ENCODE peak calls at places on chromosomes 2 and 18, in seven cellular contexts. H is GM23338, X is HCT116, P is hepatocyte, E is OCI-LY7, G is GM23248, W is PC-3. C is an unnamed sample.

GRCh38 chr2:97732436-97733340 is 19.3 kb downstream of the ZAP70 start:
- DNase-seq in H (no peak), X (no peak), P (no peak), E (no peak), G (no peak), W (no peak), C (no peak)

GRCh38 chr2:99607454-99607853 is 117.6 kb upstream of the REV1 start:
- DNase-seq in H (no peak), X (no peak), P (no peak), E (no peak), G (no peak), W (no peak), C (no peak)

GRCh38 chr18:67695684-67696083 is 179.2 kb upstream of the DSEL start:
- DNase-seq in H (no peak), X (no peak), P (no peak), E (no peak), G (no peak), W (no peak), C (no peak)

GRCh38 chr2:207073791-207074678 is 91.7 kb downstream of the KLF7 start:
- DNase-seq in H (peak; percentile 47), X (no peak), P (no peak), E (no peak), G (peak; percentile 20), W (peak; percentile 13), C (peak; percentile 42)

GRCh38 chr2:74179063-74179865 is 585 bp upstream of the MOB1A start:
- DNase-seq in H (no peak), X (no peak), P (peak; percentile 21), E (peak; percentile 86), G (no peak), W (no peak), C (no peak)

GRCh38 chr2:36964496-36965058 is 1.8 kb downstream of the STRN start:
- DNase-seq in H (no peak), X (no peak), P (no peak), E (no peak), G (peak; percentile 9), W (no peak), C (peak; percentile 41)

GRCh38 chr2:69559696-69560482 is 83.7 kb downstream of the AAK1 start:
- DNase-seq in H (peak; percentile 94), X (peak; percentile 66), P (peak; percentile 72), E (peak; percentile 56), G (peak; percentile 76), W (peak; percentile 80), C (peak; percentile 79)

GRCh38 chr2:108987111-108987510 is 1.9 kb downstream of the EDAR start:
- DNase-seq in H (no peak), X (no peak), P (no peak), E (no peak), G (no peak), W (no peak), C (no peak)

GRCh38 chr2:174868916-174869315 is 104.6 kb upstream of the CHRNA1 start:
- DNase-seq in H (no peak), X (no peak), P (peak; percentile 33), E (no peak), G (no peak), W (no peak), C (no peak)

GRCh38 chr18:26902296-26902695 is 36.8 kb upstream of the AQP4 start:
- DNase-seq in H (no peak), X (no peak), P (no peak), E (no peak), G (no peak), W (no peak), C (no peak)

GRCh38 chr18:2994603-2995432 is 18.1 kb downstream of the LPIN2 start:
- DNase-seq in H (peak; percentile 51), X (no peak), P (no peak), E (peak; percentile 69), G (no peak), W (no peak), C (peak; percentile 45)

GRCh38 chr18:68024716-68025115 is 508.2 kb upstream of the DSEL start:
- DNase-seq in H (no peak), X (no peak), P (no peak), E (no peak), G (peak; percentile 44), W (no peak), C (no peak)

GRCh38 chr2:86566158-86566827 is 3.0 kb upstream of the CHMP3 start:
- DNase-seq in H (no peak), X (no peak), P (no peak), E (no peak), G (peak; percentile 33), W (no peak), C (no peak)

GRCh38 chr2:5913729-5914390 is 221.7 kb downstream of the SOX11 start:
- DNase-seq in H (peak; percentile 57), X (no peak), P (no peak), E (no peak), G (no peak), W (no peak), C (no peak)

GRCh38 chr2:151760139-151760650 is 25.9 kb upstream of the NEB start:
- DNase-seq in H (peak; percentile 11), X (no peak), P (peak; percentile 15), E (no peak), G (peak; percentile 7), W (no peak), C (no peak)

GRCh38 chr18:6928359-6928758 is 189.2 kb downstream of the LAMA1 start:
- DNase-seq in H (no peak), X (no peak), P (no peak), E (no peak), G (no peak), W (no peak), C (peak; percentile 15)

GRCh38 chr2:15675456-15676195 is 84.0 kb downstream of the DDX1 start:
- DNase-seq in H (no peak), X (no peak), P (peak; percentile 34), E (no peak), G (peak; percentile 16), W (peak; percentile 2), C (no peak)

GRCh38 chr2:60530660-60531276 is 22.7 kb downstream of the BCL11A start:
- DNase-seq in H (peak; percentile 47), X (no peak), P (peak; percentile 95), E (peak; percentile 45), G (no peak), W (peak; percentile 34), C (no peak)

GRCh38 chr2:229553091-229553490 is 161.3 kb downstream of the DNER start:
- DNase-seq in H (no peak), X (no peak), P (no peak), E (no peak), G (peak; percentile 25), W (peak; percentile 4), C (no peak)

DNA sequence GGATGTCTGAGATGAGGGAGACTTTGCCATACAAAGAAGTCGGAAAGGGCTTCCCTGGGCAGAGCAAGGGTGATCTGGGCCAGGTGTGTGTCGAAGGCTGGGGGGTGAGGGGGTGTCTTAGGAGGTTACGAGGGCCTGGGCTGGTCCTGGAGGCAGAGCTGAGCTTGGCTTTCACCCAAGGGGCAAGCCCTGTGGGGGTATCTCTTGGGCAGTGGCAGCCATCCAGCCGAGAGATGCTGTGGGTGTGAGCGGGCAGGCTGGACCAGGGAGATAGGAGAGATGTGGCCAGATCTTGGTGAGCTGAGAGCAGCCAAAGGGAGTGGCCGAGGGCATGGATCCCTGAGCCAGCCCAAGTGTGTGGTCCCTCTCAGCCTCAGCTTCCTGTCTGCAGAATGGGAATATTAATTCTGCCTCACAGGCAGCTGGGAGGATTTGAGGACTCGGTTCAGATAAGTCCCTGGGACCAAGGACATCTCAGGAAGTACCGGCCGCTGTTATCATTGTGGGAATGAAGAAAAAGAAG is 33.0 kb downstream of the MAL start:
- DNase-seq in H (no peak), X (no peak), P (peak; percentile 2), E (no peak), G (no peak), W (no peak), C (no peak)
- H3K9me2 ChIP-seq in H (no peaks in the 10 kb centered on the region), X (no peaks in the 10 kb centered on the region), P (no peaks in the 10 kb centered on the region), E (no peaks in the 10 kb centered on the region), G (no peaks in the 10 kb centered on the region), W (no peaks in the 10 kb centered on the region), C (no peaks in the 10 kb centered on the region)

GRCh38 chr2:9653485-9654271 is 22.9 kb upstream of the YWHAQ start:
- DNase-seq in H (no peak), X (no peak), P (no peak), E (no peak), G (no peak), W (no peak), C (no peak)
- H3K4me2 ChIP-seq in H (no peak overlapping the region), X (no peak overlapping the region), P (no peak overlapping the region), E (no peak overlapping the region), G (no peak overlapping the region), W (no peak overlapping the region), C (no peak overlapping the region)

DNA sequence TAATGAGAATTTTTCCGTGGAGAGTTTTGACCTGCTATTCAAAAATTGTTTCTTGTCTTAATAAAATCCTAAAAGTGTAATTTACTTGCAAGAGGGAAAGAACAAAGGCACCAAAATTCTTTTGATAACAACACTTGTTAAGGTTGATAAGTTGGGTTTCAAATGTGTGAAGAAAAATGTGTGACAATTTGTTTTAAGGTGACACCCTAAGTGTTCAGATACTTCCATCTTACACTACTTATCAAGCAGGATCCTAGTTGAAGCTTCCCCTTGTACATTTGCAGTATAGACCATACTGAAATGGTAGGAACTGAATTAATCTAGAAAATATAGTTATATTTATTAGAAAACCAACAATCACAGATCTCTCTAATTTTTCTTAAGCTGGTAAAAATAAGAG is 204.6 kb downstream of the ARHGAP15 start:
- DNase-seq in H (no peak), X (no peak), P (no peak), E (no peak), G (no peak), W (no peak), C (no peak)
- H3K9me2 ChIP-seq in H (no peaks in the 10 kb centered on the region), X (no peaks in the 10 kb centered on the region), P (no peaks in the 10 kb centered on the region), E (no peaks in the 10 kb centered on the region), G (no peaks in the 10 kb centered on the region), W (no peaks in the 10 kb centered on the region), C (no peaks in the 10 kb centered on the region)

GRCh38 chr2:10408649-10409579 is 39.2 kb downstream of the ODC1 start:
- DNase-seq in H (peak; percentile 91), X (peak; percentile 79), P (peak; percentile 93), E (peak; percentile 88), G (peak; percentile 71), W (peak; percentile 92), C (peak; percentile 93)

GRCh38 chr2:10411557-10411956 is 36.6 kb downstream of the ODC1 start:
- DNase-seq in H (no peak), X (no peak), P (no peak), E (no peak), G (no peak), W (no peak), C (no peak)

GRCh38 chr2:10410716-10411437 is 37.2 kb downstream of the ODC1 start:
- DNase-seq in H (no peak), X (no peak), P (no peak), E (peak; percentile 21), G (no peak), W (no peak), C (peak; percentile 65)

GRCh38 chr2:10407841-10408648 is 40.1 kb downstream of the ODC1 start:
- DNase-seq in H (peak; percentile 34), X (peak; percentile 72), P (peak; percentile 76), E (peak; percentile 39), G (peak; percentile 95), W (peak; percentile 96), C (no peak)

DNA sequence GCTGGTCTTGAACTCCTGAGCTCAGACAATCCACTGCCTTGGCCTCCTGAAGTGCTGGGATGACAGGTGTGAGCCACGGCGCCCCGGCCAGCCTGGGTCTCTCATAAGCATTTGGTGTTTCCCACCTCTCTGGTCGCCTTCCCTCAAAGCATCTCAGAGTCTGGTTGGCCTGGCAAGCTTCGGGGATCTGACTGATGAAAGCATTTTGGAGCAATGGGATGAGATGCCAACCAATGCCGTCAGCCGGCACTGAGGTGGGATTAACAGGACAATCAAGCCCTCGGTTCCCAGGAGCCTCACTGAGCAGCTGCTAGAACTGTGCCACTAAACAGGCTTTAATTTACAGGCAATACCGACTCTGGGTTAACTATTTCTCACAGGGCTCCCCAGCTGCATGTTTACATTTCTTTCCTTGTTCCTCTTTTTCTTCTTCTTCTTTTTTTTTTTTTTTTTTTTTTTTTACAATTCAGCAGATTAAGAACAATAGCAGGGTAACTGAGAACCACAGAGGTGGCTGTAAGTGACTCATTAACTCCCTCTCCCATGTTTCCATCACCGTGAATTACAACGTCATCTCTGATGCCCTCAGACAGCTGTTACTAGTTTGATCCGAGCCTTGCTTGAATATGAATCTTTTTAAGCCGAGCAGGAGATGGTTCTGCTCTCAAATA is 38.0 kb downstream of the ODC1 start:
- DNase-seq in H (no peak), X (no peak), P (no peak), E (peak; percentile 84), G (no peak), W (no peak), C (peak; percentile 82)
- H3K4me2 ChIP-seq in H (no peak overlapping the region), X (no peak overlapping the region), P (no peak overlapping the region), E (peak overlapping the region; percentile 83), G (no peak overlapping the region), W (no peak overlapping the region), C (peak overlapping the region; percentile 72)

C was measured in Karpas-422.